ENCODE peak calls at places on chromosomes 13 and 19, in four cellular contexts. O is aorta, X is hepatocyte, J is HuH-7. Z is an unnamed sample.

GRCh38 chr19:44590245-44591059 is 22.9 kb upstream of the IGSF23 start:
- DNase-seq in O (no peak), X (no peak), J (no peak), Z (no peak)

GRCh38 chr19:28793391-28794168 is 419.4 kb downstream of the UQCRFS1 start:
- DNase-seq in O (no peak), X (peak), J (no peak), Z (no peak)

GRCh38 chr13:108957369-108958012 is 328.1 kb downstream of the MYO16 start:
- DNase-seq in O (no peak), X (peak), J (no peak), Z (no peak)

GRCh38 chr13:27379694-27380596 is 44.5 kb upstream of the GTF3A start:
- DNase-seq in O (peak), X (peak), J (peak), Z (no peak)

GRCh38 chr19:4379383-4380253 is 20.7 kb downstream of the SH3GL1 start:
- DNase-seq in O (no peak), X (no peak), J (no peak), Z (peak)

GRCh38 chr13:60009300-60010248 is 154.2 kb downstream of the DIAPH3 start:
- DNase-seq in O (no peak), X (peak), J (peak), Z (no peak)

GRCh38 chr13:111219306-111219705 is 101.1 kb upstream of the TEX29 start:
- DNase-seq in O (peak), X (no peak), J (no peak), Z (no peak)

GRCh38 chr13:73368608-73369007 is 309.8 kb downstream of the KLF5 start:
- DNase-seq in O (no peak), X (peak), J (peak), Z (no peak)

GRCh38 chr19:3808420-3809143 is 22.4 kb upstream of the MATK start:
- DNase-seq in O (no peak), X (no peak), J (no peak), Z (no peak)

GRCh38 chr19:57623091-57623490 is 9.0 kb downstream of the ZNF134 start:
- DNase-seq in O (no peak), X (no peak), J (no peak), Z (no peak)

GRCh38 chr13:50989476-50989875 is 79.9 kb downstream of the RNASEH2B start:
- DNase-seq in O (no peak), X (peak), J (peak), Z (no peak)

GRCh38 chr13:78881746-78882145 is 222.8 kb upstream of the OBI1 start:
- DNase-seq in O (no peak), X (peak), J (no peak), Z (no peak)

GRCh38 chr13:109941951-109942350 is 155.6 kb upstream of the IRS2 start:
- DNase-seq in O (no peak), X (no peak), J (no peak), Z (no peak)

GRCh38 chr19:51002542-51003311 is 1.3 kb upstream of the KLK8 start:
- DNase-seq in O (no peak), X (peak), J (no peak), Z (no peak)

GRCh38 chr19:35088514-35088913 is 27.1 kb upstream of the FXYD3 start:
- DNase-seq in O (no peak), X (peak), J (no peak), Z (no peak)

GRCh38 chr13:41465215-41465907 is 8.0 kb downstream of the RGCC start:
- DNase-seq in O (peak), X (no peak), J (no peak), Z (peak)

GRCh38 chr13:95256086-95256485 is 45.2 kb downstream of the ABCC4 start:
- DNase-seq in O (no peak), X (no peak), J (no peak), Z (no peak)

GRCh38 chr13:110387451-110388140 is 80.5 kb downstream of the COL4A2 start:
- DNase-seq in O (peak), X (peak), J (no peak), Z (no peak)

GRCh38 chr13:29589234-29589633 is 6.3 kb downstream of the SLC7A1 start:
- DNase-seq in O (no peak), X (no peak), J (no peak), Z (no peak)

GRCh38 chr13:48954086-48954485 is 21.6 kb upstream of the FNDC3A start:
- DNase-seq in O (no peak), X (no peak), J (no peak), Z (no peak)

GRCh38 chr13:52012512-52012836 is 276 bp downstream of the ALG11 start:
- DNase-seq in O (no peak), X (no peak), J (no peak), Z (no peak)